ENCODE peak calls at places on chromosomes 7 and 10, in six cellular contexts. J is fibroblast of lung; K is A549; M is neural progenitor cell; X is cardiac muscle cell; T is naive thymus-derived CD4-positive, alpha-beta T cell. F is an unnamed sample.

GRCh38 chr7:121557034-121557892 is 161.2 kb upstream of the FAM3C start:
- DNase-seq in X (no peak), M (no peak), J (no peak), K (no peak), T (no peak), F (no peak)

GRCh38 chr10:71309919-71310318 is 9.1 kb upstream of the SLC29A3 start:
- DNase-seq in K (no peak), J (no peak), T (no peak), X (no peak), M (no peak), F (no peak)

GRCh38 chr7:30733216-30733615 is 18.7 kb upstream of the INMT start:
- DNase-seq in T (no peak), M (no peak), K (no peak), X (no peak), J (no peak), F (no peak)

GRCh38 chr7:5284304-5285281 is 1.9 kb downstream of the SLC29A4 start:
- DNase-seq in K (peak; percentile 83), J (peak; percentile 24), M (peak; percentile 88), X (peak; percentile 23), T (no peak), F (no peak)

GRCh38 chr7:16636533-16637173 is 8.9 kb downstream of the ANKMY2 start:
- DNase-seq in M (no peak), K (no peak), J (peak; percentile 89), X (no peak), T (no peak), F (no peak)

GRCh38 chr7:74480861-74481417 is 27.2 kb downstream of the GTF2IRD1 start:
- DNase-seq in T (no peak), X (peak; percentile 91), K (no peak), M (no peak), J (peak; percentile 86), F (no peak)

GRCh38 chr7:68980011-68980410 is 618.3 kb upstream of the AUTS2 start:
- DNase-seq in K (no peak), X (peak; percentile 40), J (peak; percentile 1), M (no peak), T (no peak), F (no peak)

GRCh38 chr10:6228647-6229046 is 25.9 kb downstream of the PFKFB3 start:
- DNase-seq in K (no peak), X (no peak), J (no peak), M (no peak), T (no peak), F (no peak)

GRCh38 chr10:133142523-133143199 is 17.4 kb upstream of the KNDC1 start:
- DNase-seq in J (no peak), M (no peak), K (no peak), T (no peak), X (no peak), F (no peak)

GRCh38 chr7:1611708-1612241 is 41.9 kb upstream of the PSMG3 start:
- DNase-seq in M (no peak), J (peak; percentile 92), K (peak; percentile 32), X (peak; percentile 79), T (no peak), F (no peak)

GRCh38 chr7:31373337-31374289 is 33.1 kb upstream of the NEUROD6 start:
- DNase-seq in X (peak; percentile 65), K (peak; percentile 76), M (peak; percentile 82), T (no peak), J (peak; percentile 48), F (no peak)

GRCh38 chr7:40827217-40828085 is 692.6 kb downstream of the SUGCT start:
- DNase-seq in J (no peak), K (no peak), T (no peak), X (no peak), M (peak; percentile 55), F (no peak)

GRCh38 chr10:132861884-132862461 is 76.0 kb upstream of the NKX6-2 start:
- DNase-seq in M (no peak), J (no peak), K (no peak), X (no peak), T (no peak), F (no peak)

GRCh38 chr10:104589871-104590270 is 51.2 kb upstream of the SORCS3 start:
- DNase-seq in X (peak; percentile 21), J (peak; percentile 9), T (no peak), M (no peak), K (peak; percentile 34), F (no peak)

GRCh38 chr10:13890617-13891541 is 304.1 kb downstream of the PRPF18 start:
- DNase-seq in K (no peak), M (peak; percentile 62), J (peak; percentile 63), X (peak; percentile 62), T (no peak), F (no peak)

GRCh38 chr7:105210721-105211205 is 178.0 kb downstream of the SRPK2 start:
- DNase-seq in J (no peak), K (no peak), X (peak; percentile 58), M (peak; percentile 56), T (no peak), F (no peak)

GRCh38 chr7:2851499-2851898 is 7.4 kb upstream of the GNA12 start:
- DNase-seq in J (no peak), X (no peak), T (no peak), M (no peak), K (no peak), F (no peak)
- H3K4me3 ChIP-seq in J (no peak overlapping the region), X (no peak overlapping the region), T (no peak overlapping the region), M (no peak overlapping the region), K (no peak overlapping the region), F (no peak overlapping the region)

GRCh38 chr10:60466267-60467201 is 76.9 kb upstream of the ANK3 start:
- DNase-seq in J (peak; percentile 57), M (no peak), K (no peak), X (no peak), T (no peak), F (no peak)
- H3K27ac ChIP-seq in J (no peak overlapping the region), M (no peak overlapping the region), K (no peak overlapping the region), X (no peak overlapping the region), T (no peak overlapping the region), F (no peak overlapping the region)

DNA sequence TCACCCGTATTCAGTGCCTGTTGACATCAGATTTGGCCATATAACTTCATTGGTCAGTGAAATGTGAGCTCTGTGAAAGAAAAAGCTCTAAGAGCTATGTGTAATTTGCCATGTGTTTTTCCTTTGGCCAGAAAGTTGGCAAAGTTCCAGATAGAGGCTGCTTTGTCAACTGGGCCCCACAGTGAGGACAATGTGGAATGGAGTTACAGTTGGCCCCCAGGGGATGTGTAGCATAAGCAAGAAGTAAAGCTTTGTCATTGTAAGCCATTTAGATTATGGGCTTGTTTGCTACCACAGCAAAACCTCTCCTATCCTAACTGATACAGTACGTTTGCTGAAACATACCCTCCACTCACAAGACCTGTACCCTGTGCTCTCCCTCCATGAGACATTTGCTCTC is 119.1 kb upstream of the HABP2 start:
- DNase-seq in J (no peak), T (no peak), X (no peak), K (no peak), M (no peak), F (no peak)
- H3K4me3 ChIP-seq in J (no peak overlapping the region), T (no peak overlapping the region), X (no peak overlapping the region), K (no peak overlapping the region), M (no peak overlapping the region), F (no peak overlapping the region)

GRCh38 chr7:22851140-22851539 is 28.5 kb upstream of the TOMM7 start:
- DNase-seq in M (no peak), J (no peak), K (no peak), T (no peak), X (no peak), F (no peak)
- H3K27ac ChIP-seq in M (no peak overlapping the region), J (no peak overlapping the region), K (no peak overlapping the region), T (no peak overlapping the region), X (no peak overlapping the region), F (no peak overlapping the region)

DNA sequence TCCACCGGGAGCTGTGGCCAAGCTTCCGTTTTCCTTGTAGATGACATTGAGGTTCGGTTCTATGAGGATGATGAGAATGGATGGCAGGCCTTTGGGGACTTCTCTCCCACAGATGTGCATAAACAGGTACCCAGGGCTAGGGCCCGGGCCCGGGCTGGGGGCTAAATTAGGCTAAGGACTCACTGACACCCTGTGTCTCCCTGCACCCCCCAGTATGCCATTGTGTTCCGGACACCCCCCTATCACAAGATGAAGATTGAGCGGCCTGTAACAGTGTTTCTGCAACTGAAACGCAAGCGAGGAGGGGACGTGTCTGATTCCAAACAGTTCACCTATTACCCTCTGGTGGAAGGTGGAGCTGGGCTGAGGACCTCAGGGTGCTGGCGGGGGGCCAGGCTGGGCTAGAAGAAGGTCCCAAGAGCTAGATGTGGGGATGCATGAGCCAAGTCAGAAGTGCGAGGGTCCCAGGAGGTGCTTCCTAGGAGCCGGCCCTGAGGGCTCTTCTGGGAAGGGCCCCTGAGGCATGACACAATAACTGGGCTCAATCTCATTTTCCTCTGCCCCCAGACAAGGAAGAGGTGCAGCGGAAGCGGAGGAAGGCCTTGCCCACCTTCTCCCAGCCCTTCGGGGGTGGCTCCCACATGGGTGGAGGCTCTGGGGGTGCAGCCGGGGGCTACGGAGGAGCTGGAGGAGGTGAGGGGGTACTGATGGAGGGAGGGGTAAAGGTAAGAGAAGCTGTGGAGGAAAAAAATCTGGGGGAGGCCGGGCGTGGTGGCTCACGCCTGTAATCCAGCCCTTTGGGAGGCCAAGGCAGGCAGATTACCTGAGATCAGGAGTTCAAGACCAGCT is 2.9 kb downstream of the NFKB2 start:
- DNase-seq in M (no peak), K (no peak), X (no peak), J (no peak), T (no peak), F (no peak)
- H3K4me3 ChIP-seq in M (peak overlapping the region; percentile 72), K (no peak overlapping the region), X (peak overlapping the region; percentile 64), J (no peak overlapping the region), T (no peak overlapping the region), F (no peak overlapping the region)

GRCh38 chr10:88983939-88984338 is 6.7 kb upstream of the FAS start:
- DNase-seq in X (no peak), M (no peak), T (no peak), K (no peak), J (no peak), F (no peak)
- H3K27ac ChIP-seq in X (no peak overlapping the region), M (no peak overlapping the region), T (no peak overlapping the region), K (no peak overlapping the region), J (no peak overlapping the region), F (peak overlapping the region; percentile 38)

GRCh38 chr10:28728396-28728795 is 51.1 kb downstream of the BAMBI start:
- DNase-seq in J (no peak), M (no peak), X (no peak), K (no peak), T (no peak), F (no peak)
- H3K4me3 ChIP-seq in J (no peak overlapping the region), M (no peak overlapping the region), X (no peak overlapping the region), K (no peak overlapping the region), T (no peak overlapping the region), F (no peak overlapping the region)

GRCh38 chr7:98078197-98078870 is 28.3 kb upstream of the LMTK2 start:
- DNase-seq in J (no peak), X (no peak), M (no peak), K (no peak), T (no peak), F (no peak)
- H3K27ac ChIP-seq in J (no peak overlapping the region), X (peak overlapping the region; percentile 60), M (no peak overlapping the region), K (no peak overlapping the region), T (no peak overlapping the region), F (no peak overlapping the region)

DNA sequence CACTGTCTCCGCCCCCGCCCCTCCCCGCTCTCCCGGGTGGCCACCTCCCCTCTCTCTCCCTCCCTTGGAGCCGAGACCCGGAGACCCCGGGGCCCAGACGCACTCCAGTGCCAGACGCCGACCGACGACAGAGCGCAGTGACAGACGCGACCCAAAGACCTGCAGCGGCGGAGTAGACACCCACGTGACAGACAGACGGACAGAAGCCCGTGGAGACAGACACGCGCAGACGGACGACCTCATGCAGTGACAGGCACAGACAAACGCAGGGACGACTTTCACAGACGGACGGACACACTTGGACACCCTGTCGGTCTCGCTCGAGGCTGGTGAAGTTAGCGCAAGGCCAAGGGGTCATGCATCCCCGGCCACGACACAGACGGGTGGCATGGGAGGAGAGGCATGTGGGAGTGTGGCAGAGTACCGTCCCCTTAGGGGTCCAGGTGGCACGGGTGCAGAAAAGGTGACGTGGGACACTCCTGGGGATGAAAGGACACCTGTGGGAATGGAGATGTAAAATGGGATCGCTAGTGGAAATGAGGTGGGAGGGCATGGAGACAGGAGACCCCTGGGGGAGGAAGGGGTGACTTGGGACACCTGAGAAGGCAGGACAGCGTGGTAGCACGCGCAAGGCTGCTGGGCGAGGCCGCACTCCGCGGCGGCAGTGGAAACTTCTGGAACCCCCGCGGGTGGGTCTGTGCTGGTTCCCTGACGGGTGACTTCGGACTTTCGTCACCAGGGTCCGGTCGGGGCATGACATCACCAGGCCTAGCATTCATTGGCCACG is 461 bp upstream of the ACHE start:
- DNase-seq in M (peak; percentile 70), T (no peak), K (no peak), J (no peak), X (no peak), F (peak; percentile 38)
- H3K4me3 ChIP-seq in M (peak overlapping the region; percentile 51), T (peak overlapping the region; percentile 28), K (peak overlapping the region; percentile 49), J (no peak overlapping the region), X (peak overlapping the region; percentile 62), F (peak overlapping the region; percentile 36)

F was measured in effector memory CD4-positive, alpha-beta T cell.